ENCODE peak calls at places on chromosomes 2 and 18, in six cellular contexts. Y is CD8-positive, alpha-beta T cell; O is A172; T is foreskin fibroblast; K is activated T-cell treated with anti-CD3 and anti-CD28 coated beads for 24 hours; V is activated CD4-positive, alpha-beta T cell treated with anti-CD3 and anti-CD28 coated beads, Interleukin-2, amount 50 U/mL, for 4 hours. D is an unnamed sample.

GRCh38 chr2:62292190-62292589 is 96.3 kb downstream of the B3GNT2 start:
- DNase-seq in Y (no peak), V (no peak), K (no peak), T (no peak), O (peak; percentile 46), D (no peak)

GRCh38 chr18:43932140-43932539 is 654.9 kb upstream of the SYT4 start:
- DNase-seq in T (no peak), K (no peak), V (no peak), Y (no peak), O (no peak), D (no peak)

GRCh38 chr2:64228126-64228678 is 84.0 kb upstream of the PELI1 start:
- DNase-seq in Y (peak; percentile 30), V (peak; percentile 49), K (peak; percentile 51), T (peak; percentile 86), O (peak; percentile 20), D (peak; percentile 97)

GRCh38 chr2:70070557-70071268 is 16.6 kb upstream of the PCBP1 start:
- DNase-seq in Y (peak; percentile 47), T (peak; percentile 89), K (peak; percentile 48), O (peak; percentile 86), V (peak; percentile 39), D (no peak)

GRCh38 chr2:11203480-11203879 is 48.2 kb downstream of the SLC66A3 start:
- DNase-seq in T (peak; percentile 48), K (no peak), O (peak; percentile 92), Y (no peak), V (no peak), D (no peak)

GRCh38 chr2:98551316-98551715 is 57.0 kb downstream of the COA5 start:
- DNase-seq in V (no peak), K (peak; percentile 30), Y (no peak), T (no peak), O (no peak), D (no peak)

GRCh38 chr2:10392548-10392947 is 55.6 kb downstream of the ODC1 start:
- DNase-seq in T (no peak), K (no peak), O (no peak), Y (no peak), V (no peak), D (no peak)

GRCh38 chr18:5879479-5879882 is 15.8 kb downstream of the TMEM200C start:
- DNase-seq in Y (no peak), T (peak; percentile 57), O (peak; percentile 4), V (no peak), K (no peak), D (no peak)

GRCh38 chr18:26458526-26459232 is 89.7 kb downstream of the KCTD1 start:
- DNase-seq in Y (no peak), O (peak; percentile 49), K (no peak), T (peak; percentile 68), V (no peak), D (no peak)

GRCh38 chr2:18055290-18055689 is 176.8 kb downstream of the KCNS3 start:
- DNase-seq in O (no peak), T (peak; percentile 21), V (no peak), K (no peak), Y (no peak), D (no peak)

GRCh38 chr2:162007447-162008040 is 66.5 kb downstream of the DPP4 start:
- DNase-seq in O (peak; percentile 18), K (no peak), T (peak; percentile 41), V (no peak), Y (no peak), D (no peak)

GRCh38 chr2:97870396-97870843 is 125.3 kb downstream of the TMEM131 start:
- DNase-seq in V (no peak), K (peak; percentile 32), O (peak; percentile 90), Y (peak; percentile 11), T (peak; percentile 96), D (no peak)

GRCh38 chr18:34647251-34647650 is 62.8 kb upstream of the DTNA start:
- DNase-seq in K (no peak), O (peak; percentile 30), T (no peak), V (no peak), Y (no peak), D (no peak)

GRCh38 chr18:5527603-5528002 is 16.2 kb downstream of the EPB41L3 start:
- DNase-seq in T (peak; percentile 92), O (no peak), K (no peak), Y (no peak), V (no peak), D (no peak)

GRCh38 chr2:189142893-189143759 is 36.4 kb downstream of the COL5A2 start:
- DNase-seq in V (peak; percentile 23), O (peak; percentile 76), K (peak; percentile 32), T (peak; percentile 80), Y (peak; percentile 12), D (no peak)

GRCh38 chr2:32264422-32265149 is at the start of gene NLRC4:
- DNase-seq in Y (no peak), K (no peak), V (no peak), T (no peak), O (no peak), D (no peak)

GRCh38 chr2:170087394-170087793 is 90.6 kb upstream of the MYO3B start:
- DNase-seq in O (no peak), T (no peak), K (no peak), Y (no peak), V (no peak), D (no peak)

GRCh38 chr2:171957061-171957460 is 34.8 kb downstream of the HAT1 start:
- DNase-seq in V (no peak), O (peak; percentile 12), T (peak; percentile 51), K (no peak), Y (no peak), D (no peak)

GRCh38 chr18:28115149-28115550 is 61.8 kb downstream of the CDH2 start:
- DNase-seq in V (no peak), Y (no peak), K (no peak), T (peak; percentile 75), O (peak; percentile 98), D (no peak)

GRCh38 chr2:112255875-112256274 is 1.0 kb upstream of the ZC3H8 start:
- DNase-seq in K (no peak), V (no peak), T (no peak), O (no peak), Y (no peak), D (no peak)

GRCh38 chr2:233202531-233202944 is 48.9 kb upstream of the ATG16L1 start:
- DNase-seq in T (no peak), V (no peak), K (no peak), Y (no peak), O (no peak), D (no peak)

GRCh38 chr2:140465301-140465700 is 1665.5 kb downstream of the LRP1B start:
- DNase-seq in K (no peak), T (no peak), V (no peak), Y (no peak), O (no peak), D (no peak)

GRCh38 chr2:95024306-95024880 is 1.1 kb upstream of the MAL start:
- DNase-seq in O (no peak), K (no peak), V (no peak), Y (no peak), T (no peak), D (no peak)

D was measured in spleen.